ENCODE peak calls at places on chromosomes 16 and 17, in five cellular contexts. One of them, this sample, is unnamed.

GRCh38 chr16:17633146-17633966 is 162.6 kb upstream of the XYLT1 start:
- DNase-seq in AG04449: no peak
- DNase-seq in fibroblast of pulmonary artery: no peak
- DNase-seq in hepatocyte: peak; percentile 8
- DNase-seq in esophagus squamous epithelium: no peak
- DNase-seq in this sample: no peak

GRCh38 chr17:50056217-50056960 is 479 bp downstream of the ITGA3 start:
- DNase-seq in hepatocyte: peak; percentile 87
- DNase-seq in esophagus squamous epithelium: no peak
- DNase-seq in fibroblast of pulmonary artery: peak; percentile 71
- DNase-seq in AG04449: no peak
- DNase-seq in this sample: peak; percentile 70

GRCh38 chr17:70767102-70767701 is 597.9 kb downstream of the KCNJ2 start:
- DNase-seq in hepatocyte: peak; percentile 56
- DNase-seq in fibroblast of pulmonary artery: peak; percentile 78
- DNase-seq in esophagus squamous epithelium: no peak
- DNase-seq in AG04449: no peak
- DNase-seq in this sample: no peak

GRCh38 chr16:19136549-19137196 is 22.9 kb downstream of the ITPRIPL2 start:
- DNase-seq in hepatocyte: no peak
- DNase-seq in AG04449: no peak
- DNase-seq in esophagus squamous epithelium: no peak
- DNase-seq in fibroblast of pulmonary artery: peak; percentile 14
- DNase-seq in this sample: peak; percentile 53

GRCh38 chr16:19879241-19879792 is 5.3 kb downstream of the GPRC5B start:
- DNase-seq in AG04449: no peak
- DNase-seq in fibroblast of pulmonary artery: peak; percentile 20
- DNase-seq in hepatocyte: peak; percentile 82
- DNase-seq in esophagus squamous epithelium: no peak
- DNase-seq in this sample: no peak

GRCh38 chr17:44069974-44070454 is 521 bp upstream of the G6PC3 start:
- DNase-seq in hepatocyte: no peak
- DNase-seq in fibroblast of pulmonary artery: peak; percentile 11
- DNase-seq in AG04449: no peak
- DNase-seq in esophagus squamous epithelium: no peak
- DNase-seq in this sample: no peak

GRCh38 chr17:16443390-16444257 is 28.3 kb downstream of the TRPV2 start:
- DNase-seq in esophagus squamous epithelium: no peak
- DNase-seq in AG04449: no peak
- DNase-seq in hepatocyte: no peak
- DNase-seq in fibroblast of pulmonary artery: no peak
- DNase-seq in this sample: no peak

GRCh38 chr17:60167095-60167741 is 17.4 kb downstream of the CA4 start:
- DNase-seq in esophagus squamous epithelium: no peak
- DNase-seq in fibroblast of pulmonary artery: no peak
- DNase-seq in hepatocyte: no peak
- DNase-seq in AG04449: no peak
- DNase-seq in this sample: peak; percentile 51

GRCh38 chr17:56640116-56640515 is 46.6 kb downstream of the NOG start:
- DNase-seq in hepatocyte: no peak
- DNase-seq in AG04449: no peak
- DNase-seq in fibroblast of pulmonary artery: no peak
- DNase-seq in esophagus squamous epithelium: no peak
- DNase-seq in this sample: no peak

GRCh38 chr17:45440161-45440859 is 7.6 kb upstream of the ARHGAP27 start:
- DNase-seq in hepatocyte: peak; percentile 60
- DNase-seq in AG04449: no peak
- DNase-seq in fibroblast of pulmonary artery: peak; percentile 33
- DNase-seq in esophagus squamous epithelium: no peak
- DNase-seq in this sample: no peak

GRCh38 chr16:84266451-84266850 is 26.6 kb upstream of the KCNG4 start:
- DNase-seq in hepatocyte: peak; percentile 77
- DNase-seq in AG04449: no peak
- DNase-seq in esophagus squamous epithelium: no peak
- DNase-seq in fibroblast of pulmonary artery: peak; percentile 75
- DNase-seq in this sample: peak; percentile 53

GRCh38 chr17:80902197-80903019 is 89.2 kb upstream of the CHMP6 start:
- DNase-seq in fibroblast of pulmonary artery: no peak
- DNase-seq in hepatocyte: no peak
- DNase-seq in esophagus squamous epithelium: no peak
- DNase-seq in AG04449: no peak
- DNase-seq in this sample: no peak

GRCh38 chr16:3249020-3249419 is 7.4 kb downstream of the MEFV start:
- DNase-seq in AG04449: no peak
- DNase-seq in esophagus squamous epithelium: no peak
- DNase-seq in hepatocyte: no peak
- DNase-seq in fibroblast of pulmonary artery: no peak
- DNase-seq in this sample: no peak

GRCh38 chr16:75192606-75193264 is 14.2 kb downstream of the CTRB2 start:
- DNase-seq in fibroblast of pulmonary artery: no peak
- DNase-seq in hepatocyte: no peak
- DNase-seq in AG04449: no peak
- DNase-seq in esophagus squamous epithelium: no peak
- DNase-seq in this sample: no peak

GRCh38 chr16:81866820-81867440 is 87.8 kb downstream of the PLCG2 start:
- DNase-seq in fibroblast of pulmonary artery: no peak
- DNase-seq in AG04449: no peak
- DNase-seq in esophagus squamous epithelium: no peak
- DNase-seq in hepatocyte: no peak
- DNase-seq in this sample: peak; percentile 23

GRCh38 chr16:10949424-10949970 is 5.1 kb downstream of the CLEC16A start:
- DNase-seq in AG04449: no peak
- DNase-seq in fibroblast of pulmonary artery: peak; percentile 39
- DNase-seq in hepatocyte: no peak
- DNase-seq in esophagus squamous epithelium: no peak
- DNase-seq in this sample: no peak

GRCh38 chr17:56887552-56888467 is 26.0 kb downstream of the TRIM25 start:
- DNase-seq in esophagus squamous epithelium: no peak
- DNase-seq in fibroblast of pulmonary artery: no peak
- DNase-seq in AG04449: no peak
- DNase-seq in hepatocyte: peak; percentile 28
- DNase-seq in this sample: no peak

GRCh38 chr17:9230346-9230745 is 209.0 kb downstream of the NTN1 start:
- DNase-seq in hepatocyte: no peak
- DNase-seq in fibroblast of pulmonary artery: no peak
- DNase-seq in esophagus squamous epithelium: no peak
- DNase-seq in AG04449: no peak
- DNase-seq in this sample: no peak

GRCh38 chr17:1985686-1986085 is 39.4 kb downstream of the RTN4RL1 start:
- DNase-seq in hepatocyte: no peak
- DNase-seq in fibroblast of pulmonary artery: no peak
- DNase-seq in AG04449: no peak
- DNase-seq in esophagus squamous epithelium: no peak
- DNase-seq in this sample: no peak

GRCh38 chr17:78105551-78105950 is 23.0 kb downstream of the TMC6 start:
- DNase-seq in hepatocyte: no peak
- DNase-seq in esophagus squamous epithelium: no peak
- DNase-seq in AG04449: no peak
- DNase-seq in fibroblast of pulmonary artery: no peak
- DNase-seq in this sample: no peak

GRCh38 chr16:75377971-75378386 is 55.3 kb downstream of the CFDP1 start:
- DNase-seq in hepatocyte: peak; percentile 61
- DNase-seq in fibroblast of pulmonary artery: peak; percentile 98
- DNase-seq in esophagus squamous epithelium: no peak
- DNase-seq in AG04449: peak; percentile 96
- DNase-seq in this sample: no peak

GRCh38 chr16:4737545-4737944 is 3.2 kb downstream of the DNAAF8 start:
- DNase-seq in esophagus squamous epithelium: no peak
- DNase-seq in AG04449: no peak
- DNase-seq in fibroblast of pulmonary artery: no peak
- DNase-seq in hepatocyte: no peak
- DNase-seq in this sample: no peak

GRCh38 chr16:54927125-54928015 is 3.3 kb upstream of the IRX5 start:
- DNase-seq in hepatocyte: no peak
- DNase-seq in esophagus squamous epithelium: no peak
- DNase-seq in AG04449: no peak
- DNase-seq in fibroblast of pulmonary artery: no peak
- DNase-seq in this sample: no peak

GRCh38 chr17:12737740-12738469 is 51.4 kb upstream of the ARHGAP44 start:
- DNase-seq in hepatocyte: no peak
- DNase-seq in fibroblast of pulmonary artery: no peak
- DNase-seq in esophagus squamous epithelium: no peak
- DNase-seq in AG04449: no peak
- DNase-seq in this sample: no peak

GRCh38 chr17:12734852-12735430 is 54.4 kb upstream of the ARHGAP44 start:
- DNase-seq in hepatocyte: peak; percentile 35
- DNase-seq in AG04449: no peak
- DNase-seq in fibroblast of pulmonary artery: no peak
- DNase-seq in esophagus squamous epithelium: no peak
- DNase-seq in this sample: no peak

GRCh38 chr17:12738624-12739023 is 50.7 kb upstream of the ARHGAP44 start:
- DNase-seq in fibroblast of pulmonary artery: no peak
- DNase-seq in esophagus squamous epithelium: no peak
- DNase-seq in hepatocyte: no peak
- DNase-seq in AG04449: no peak
- DNase-seq in this sample: no peak

GRCh38 chr17:12739500-12739899 is 49.8 kb upstream of the ARHGAP44 start:
- DNase-seq in AG04449: no peak
- DNase-seq in hepatocyte: no peak
- DNase-seq in esophagus squamous epithelium: no peak
- DNase-seq in fibroblast of pulmonary artery: no peak
- DNase-seq in this sample: no peak

GRCh38 chr17:12736526-12736925 is 52.8 kb upstream of the ARHGAP44 start:
- DNase-seq in esophagus squamous epithelium: no peak
- DNase-seq in hepatocyte: peak; percentile 37
- DNase-seq in AG04449: no peak
- DNase-seq in fibroblast of pulmonary artery: no peak
- DNase-seq in this sample: no peak
- H3K4me3 ChIP-seq in esophagus squamous epithelium: no peak overlapping the region
- H3K4me3 ChIP-seq in hepatocyte: no peak overlapping the region
- H3K4me3 ChIP-seq in AG04449: no peak overlapping the region
- H3K4me3 ChIP-seq in fibroblast of pulmonary artery: no peak overlapping the region
- H3K4me3 ChIP-seq in this sample: no peak overlapping the region

GRCh38 chr17:73564856-73565255 is 79.4 kb downstream of the SDK2 start:
- DNase-seq in AG04449: no peak
- DNase-seq in esophagus squamous epithelium: no peak
- DNase-seq in hepatocyte: no peak
- DNase-seq in fibroblast of pulmonary artery: no peak
- DNase-seq in this sample: no peak

GRCh38 chr17:73561066-73561465 is 83.2 kb downstream of the SDK2 start:
- DNase-seq in hepatocyte: no peak
- DNase-seq in fibroblast of pulmonary artery: no peak
- DNase-seq in esophagus squamous epithelium: no peak
- DNase-seq in AG04449: no peak
- DNase-seq in this sample: no peak

GRCh38 chr17:73562896-73563295 is 81.3 kb downstream of the SDK2 start:
- DNase-seq in fibroblast of pulmonary artery: no peak
- DNase-seq in hepatocyte: no peak
- DNase-seq in esophagus squamous epithelium: no peak
- DNase-seq in AG04449: no peak
- DNase-seq in this sample: no peak

GRCh38 chr17:73559532-73559931 is 84.7 kb downstream of the SDK2 start:
- DNase-seq in fibroblast of pulmonary artery: no peak
- DNase-seq in esophagus squamous epithelium: no peak
- DNase-seq in AG04449: no peak
- DNase-seq in hepatocyte: no peak
- DNase-seq in this sample: no peak

DNA sequence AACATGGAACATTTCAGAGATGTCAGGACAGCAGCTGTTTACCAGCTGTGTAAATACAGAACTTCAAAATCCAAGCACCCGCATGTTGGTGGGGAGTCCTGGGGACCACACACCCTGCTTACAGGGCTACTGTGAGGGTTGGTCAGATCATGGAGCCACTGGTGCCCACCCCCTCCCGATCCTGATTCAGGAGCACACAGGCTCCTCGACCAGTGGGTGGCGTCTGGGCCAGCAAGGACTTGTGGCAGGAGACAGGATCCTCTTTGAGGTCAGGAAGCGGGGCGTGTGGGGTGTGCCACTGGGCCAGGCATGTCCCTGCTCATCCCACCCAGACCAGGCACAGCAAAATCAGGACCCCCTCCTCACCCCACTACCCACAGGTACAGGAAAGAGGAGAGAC is 83.6 kb downstream of the SDK2 start:
- DNase-seq in hepatocyte: no peak
- DNase-seq in esophagus squamous epithelium: no peak
- DNase-seq in AG04449: no peak
- DNase-seq in fibroblast of pulmonary artery: no peak
- DNase-seq in this sample: no peak
- TF ChIP-seq CTCF in hepatocyte: no peak
- TF ChIP-seq CTCF in esophagus squamous epithelium: no peak
- TF ChIP-seq CTCF in AG04449: no peak
- TF ChIP-seq CTCF in fibroblast of pulmonary artery: no peak
- TF ChIP-seq CTCF in this sample: no peak

DNA sequence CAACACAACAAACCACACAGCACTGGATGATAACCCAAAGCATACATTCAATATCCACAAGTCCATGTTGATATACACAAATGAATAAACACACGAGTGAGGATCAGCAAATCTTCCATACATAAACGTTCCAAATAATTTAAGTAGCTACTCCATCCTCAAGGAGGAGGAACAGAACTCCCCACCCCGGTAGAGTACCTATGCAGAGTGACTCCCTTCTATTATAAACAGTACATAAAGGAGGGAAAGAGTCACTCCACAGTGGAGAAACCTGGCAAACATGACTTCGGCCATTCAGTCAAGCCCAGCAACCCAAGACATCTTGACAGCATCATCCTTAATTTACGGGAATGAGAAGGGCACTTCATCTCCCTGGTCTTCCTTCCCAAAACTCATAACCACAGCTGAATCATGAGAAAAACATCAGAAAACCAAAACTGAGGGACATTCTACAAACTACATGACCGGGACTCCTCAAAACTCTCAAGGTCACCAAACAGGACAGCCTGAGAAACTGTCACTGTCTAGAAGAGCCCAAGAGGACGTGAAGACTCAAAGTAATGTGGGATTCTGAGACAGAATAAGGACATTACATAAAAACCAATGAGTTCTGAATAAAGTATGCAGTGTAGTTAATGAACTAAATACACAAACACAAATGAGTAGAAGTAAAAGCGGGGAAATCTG is 5.6 kb downstream of the USP22 start:
- DNase-seq in AG04449: no peak
- DNase-seq in fibroblast of pulmonary artery: no peak
- DNase-seq in esophagus squamous epithelium: no peak
- DNase-seq in hepatocyte: no peak
- DNase-seq in this sample: no peak
- H3K4me3 ChIP-seq in AG04449: no peak overlapping the region
- H3K4me3 ChIP-seq in fibroblast of pulmonary artery: no peak overlapping the region
- H3K4me3 ChIP-seq in esophagus squamous epithelium: no peak overlapping the region
- H3K4me3 ChIP-seq in hepatocyte: no peak overlapping the region
- H3K4me3 ChIP-seq in this sample: no peak overlapping the region

GRCh38 chr17:61411944-61412859 is 12.6 kb downstream of the TBX2 start:
- DNase-seq in AG04449: no peak
- DNase-seq in hepatocyte: peak; percentile 93
- DNase-seq in esophagus squamous epithelium: no peak
- DNase-seq in fibroblast of pulmonary artery: peak; percentile 74
- DNase-seq in this sample: peak; percentile 79

GRCh38 chr17:61410100-61410551 is 10.5 kb downstream of the TBX2 start:
- DNase-seq in esophagus squamous epithelium: no peak
- DNase-seq in fibroblast of pulmonary artery: no peak
- DNase-seq in hepatocyte: no peak
- DNase-seq in AG04449: no peak
- DNase-seq in this sample: no peak

GRCh38 chr17:61411114-61411943 is 11.7 kb downstream of the TBX2 start:
- DNase-seq in hepatocyte: peak; percentile 79
- DNase-seq in esophagus squamous epithelium: no peak
- DNase-seq in AG04449: no peak
- DNase-seq in fibroblast of pulmonary artery: no peak
- DNase-seq in this sample: peak; percentile 54

GRCh38 chr17:61409301-61410099 is 9.9 kb downstream of the TBX2 start:
- DNase-seq in hepatocyte: peak; percentile 91
- DNase-seq in fibroblast of pulmonary artery: peak; percentile 63
- DNase-seq in AG04449: no peak
- DNase-seq in esophagus squamous epithelium: no peak
- DNase-seq in this sample: peak; percentile 48

GRCh38 chr17:61410555-61411089 is 11.0 kb downstream of the TBX2 start:
- DNase-seq in esophagus squamous epithelium: no peak
- DNase-seq in AG04449: no peak
- DNase-seq in fibroblast of pulmonary artery: peak; percentile 65
- DNase-seq in hepatocyte: peak; percentile 93
- DNase-seq in this sample: peak; percentile 81
- TF ChIP-seq CTCF in esophagus squamous epithelium: peak; percentile 38
- TF ChIP-seq CTCF in AG04449: peak; percentile 49
- TF ChIP-seq CTCF in fibroblast of pulmonary artery: peak; percentile 34
- TF ChIP-seq CTCF in hepatocyte: peak; percentile 76
- TF ChIP-seq CTCF in this sample: peak; percentile 46